ENCODE peak calls at places on chromosomes 11 and 22, in four cellular contexts. One of them, this sample, is unnamed.

GRCh38 chr11:118398797-118399564 is 2.4 kb upstream of the ATP5MG start:
- DNase-seq in K562: no peak
- DNase-seq in A549: no peak
- DNase-seq in uterus: no peak
- DNase-seq in this sample: no peak

GRCh38 chr11:118530683-118531596 is at the start of gene TMEM25:
- DNase-seq in K562: peak; percentile 93
- DNase-seq in A549: no peak
- DNase-seq in uterus: peak; percentile 61
- DNase-seq in this sample: no peak

GRCh38 chr22:20567993-20568417 is 60.6 kb downstream of the MED15 start:
- DNase-seq in K562: no peak
- DNase-seq in A549: peak; percentile 50
- DNase-seq in uterus: no peak
- DNase-seq in this sample: no peak

GRCh38 chr22:37827056-37827455 is 3.9 kb downstream of the GALR3 start:
- DNase-seq in K562: no peak
- DNase-seq in A549: no peak
- DNase-seq in uterus: peak; percentile 51
- DNase-seq in this sample: no peak

GRCh38 chr11:63406458-63406857 is 36.9 kb downstream of the SLC22A9 start:
- DNase-seq in K562: no peak
- DNase-seq in A549: no peak
- DNase-seq in uterus: no peak
- DNase-seq in this sample: no peak

GRCh38 chr11:16211407-16211806 is 144.9 kb downstream of the SOX6 start:
- DNase-seq in K562: no peak
- DNase-seq in A549: no peak
- DNase-seq in uterus: no peak
- DNase-seq in this sample: no peak

GRCh38 chr11:134560566-134561347 is 148.7 kb upstream of the B3GAT1 start:
- DNase-seq in K562: no peak
- DNase-seq in A549: no peak
- DNase-seq in uterus: no peak
- DNase-seq in this sample: no peak

GRCh38 chr11:59173080-59173963 is 1.4 kb downstream of the DTX4 start:
- DNase-seq in K562: no peak
- DNase-seq in A549: no peak
- DNase-seq in uterus: peak; percentile 38
- DNase-seq in this sample: no peak

GRCh38 chr22:49650336-49651241 is 177.1 kb downstream of the BRD1 start:
- DNase-seq in K562: no peak
- DNase-seq in A549: no peak
- DNase-seq in uterus: no peak
- DNase-seq in this sample: no peak

GRCh38 chr11:46382644-46383403 is 1.4 kb downstream of the MDK start:
- DNase-seq in K562: no peak
- DNase-seq in A549: peak; percentile 75
- DNase-seq in uterus: no peak
- DNase-seq in this sample: peak; percentile 97

GRCh38 chr22:24994070-24994763 is 41.7 kb downstream of the KIAA1671 start:
- DNase-seq in K562: no peak
- DNase-seq in A549: peak; percentile 52
- DNase-seq in uterus: no peak
- DNase-seq in this sample: peak; percentile 68

GRCh38 chr11:9735919-9736318 is 72.0 kb downstream of the SWAP70 start:
- DNase-seq in K562: no peak
- DNase-seq in A549: no peak
- DNase-seq in uterus: no peak
- DNase-seq in this sample: no peak

GRCh38 chr11:67408437-67409200 is 4.7 kb downstream of the TBC1D10C start:
- DNase-seq in K562: no peak
- DNase-seq in A549: no peak
- DNase-seq in uterus: no peak
- DNase-seq in this sample: no peak

GRCh38 chr11:114308689-114309089 is 12.5 kb downstream of the NNMT start:
- DNase-seq in K562: no peak
- DNase-seq in A549: no peak
- DNase-seq in uterus: peak; percentile 27
- DNase-seq in this sample: no peak

GRCh38 chr11:57230797-57231538 is 6.1 kb downstream of the APLNR start:
- DNase-seq in K562: no peak
- DNase-seq in A549: no peak
- DNase-seq in uterus: no peak
- DNase-seq in this sample: no peak

GRCh38 chr22:43477966-43478365 is 66.2 kb downstream of the MPPED1 start:
- DNase-seq in K562: no peak
- DNase-seq in A549: no peak
- DNase-seq in uterus: no peak
- DNase-seq in this sample: no peak

GRCh38 chr22:36334081-36334831 is 53.5 kb downstream of the MYH9 start:
- DNase-seq in K562: peak; percentile 68
- DNase-seq in A549: peak; percentile 54
- DNase-seq in uterus: no peak
- DNase-seq in this sample: no peak

GRCh38 chr22:50548046-50548912 is 2.6 kb downstream of the KLHDC7B start:
- DNase-seq in K562: no peak
- DNase-seq in A549: no peak
- DNase-seq in uterus: no peak
- DNase-seq in this sample: no peak

GRCh38 chr11:115222218-115222862 is 281.9 kb downstream of the CADM1 start:
- DNase-seq in K562: no peak
- DNase-seq in A549: peak; percentile 86
- DNase-seq in uterus: no peak
- DNase-seq in this sample: no peak

GRCh38 chr11:1130276-1131032 is 27.3 kb upstream of the MUC5AC start:
- DNase-seq in K562: no peak
- DNase-seq in A549: no peak
- DNase-seq in uterus: no peak
- DNase-seq in this sample: no peak

GRCh38 chr22:35514366-35514765 is 26.3 kb upstream of the RASD2 start:
- DNase-seq in K562: no peak
- DNase-seq in A549: no peak
- DNase-seq in uterus: no peak
- DNase-seq in this sample: no peak

GRCh38 chr11:92829121-92829520 is 140.3 kb upstream of the MTNR1B start:
- DNase-seq in K562: no peak
- DNase-seq in A549: no peak
- DNase-seq in uterus: no peak
- DNase-seq in this sample: no peak

GRCh38 chr11:28703371-28703770 is 595.2 kb downstream of the METTL15 start:
- DNase-seq in K562: no peak
- DNase-seq in A549: no peak
- DNase-seq in uterus: no peak
- DNase-seq in this sample: no peak

GRCh38 chr22:37696657-37697539 is at the start of gene TRIOBP:
- DNase-seq in K562: peak; percentile 88
- DNase-seq in A549: peak; percentile 87
- DNase-seq in uterus: peak; percentile 94
- DNase-seq in this sample: peak; percentile 59

GRCh38 chr11:9708544-9708943 is 44.7 kb downstream of the SWAP70 start:
- DNase-seq in K562: no peak
- DNase-seq in A549: no peak
- DNase-seq in uterus: no peak
- DNase-seq in this sample: no peak

GRCh38 chr11:112392860-112393259 is 132.2 kb upstream of the PLET1 start:
- DNase-seq in K562: no peak
- DNase-seq in A549: no peak
- DNase-seq in uterus: no peak
- DNase-seq in this sample: no peak

GRCh38 chr22:20422965-20423635 is 14.5 kb downstream of the SCARF2 start:
- DNase-seq in K562: no peak
- DNase-seq in A549: no peak
- DNase-seq in uterus: no peak
- DNase-seq in this sample: no peak

GRCh38 chr11:20612416-20612815 is 13.0 kb downstream of the SLC6A5 start:
- DNase-seq in K562: no peak
- DNase-seq in A549: no peak
- DNase-seq in uterus: no peak
- DNase-seq in this sample: no peak

GRCh38 chr11:127506647-127507046 is 506.1 kb upstream of the KIRREL3 start:
- DNase-seq in K562: no peak
- DNase-seq in A549: no peak
- DNase-seq in uterus: no peak
- DNase-seq in this sample: no peak
- TF ChIP-seq POLR2A in K562: no peak
- TF ChIP-seq POLR2A in A549: no peak
- TF ChIP-seq POLR2A in uterus: no peak
- TF ChIP-seq POLR2A in this sample: no peak

GRCh38 chr22:21642584-21643448 is 714 bp downstream of the SDF2L1 start:
- DNase-seq in K562: peak; percentile 97
- DNase-seq in A549: peak; percentile 66
- DNase-seq in uterus: no peak
- DNase-seq in this sample: no peak

GRCh38 chr22:21643533-21644357 is 1.6 kb downstream of the SDF2L1 start:
- DNase-seq in K562: peak; percentile 86
- DNase-seq in A549: no peak
- DNase-seq in uterus: no peak
- DNase-seq in this sample: no peak

GRCh38 chr22:21641417-21641794 is 696 bp upstream of the SDF2L1 start:
- DNase-seq in K562: peak; percentile 90
- DNase-seq in A549: peak; percentile 61
- DNase-seq in uterus: no peak
- DNase-seq in this sample: peak; percentile 47

GRCh38 chr22:21640810-21641209 is 1.3 kb upstream of the SDF2L1 start:
- DNase-seq in K562: no peak
- DNase-seq in A549: no peak
- DNase-seq in uterus: no peak
- DNase-seq in this sample: no peak

GRCh38 chr22:21641795-21642583 is at the start of gene SDF2L1:
- DNase-seq in K562: peak; percentile 100
- DNase-seq in A549: peak; percentile 97
- DNase-seq in uterus: peak; percentile 98
- DNase-seq in this sample: peak; percentile 95
- TF ChIP-seq POLR2A in K562: no peak
- TF ChIP-seq POLR2A in A549: peak; percentile 81
- TF ChIP-seq POLR2A in uterus: peak; percentile 60
- TF ChIP-seq POLR2A in this sample: peak; percentile 76

DNA sequence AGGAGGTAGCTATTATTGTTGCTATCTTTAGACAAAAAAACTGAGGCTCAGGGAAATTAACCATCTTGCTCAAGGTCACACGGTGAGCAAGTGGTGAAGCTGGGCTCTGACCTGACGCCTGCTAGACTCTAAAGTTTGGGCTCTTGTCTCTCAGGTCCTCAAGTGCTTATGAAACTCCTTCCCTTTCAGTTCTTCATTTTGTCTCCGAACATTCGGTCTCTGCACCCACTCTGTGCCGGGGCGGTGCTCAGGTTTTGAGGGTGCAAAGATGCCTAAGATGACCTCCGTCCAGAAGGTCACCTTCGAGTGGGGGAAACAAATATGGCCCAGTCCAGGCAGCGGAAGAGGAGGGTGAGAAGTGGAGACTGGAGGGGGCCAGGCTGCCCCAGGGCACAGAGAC is 16.0 kb downstream of the OVOL1 start:
- DNase-seq in K562: no peak
- DNase-seq in A549: no peak
- DNase-seq in uterus: no peak
- DNase-seq in this sample: no peak
- TF ChIP-seq POLR2A in K562: no peak
- TF ChIP-seq POLR2A in A549: no peak
- TF ChIP-seq POLR2A in uterus: no peak
- TF ChIP-seq POLR2A in this sample: no peak

GRCh38 chr11:72072348-72072747 is 8.0 kb downstream of the NUMA1 start:
- DNase-seq in K562: no peak
- DNase-seq in A549: peak; percentile 17
- DNase-seq in uterus: no peak
- DNase-seq in this sample: peak; percentile 41

GRCh38 chr11:72078477-72078876 is 1.9 kb downstream of the NUMA1 start:
- DNase-seq in K562: no peak
- DNase-seq in A549: no peak
- DNase-seq in uterus: no peak
- DNase-seq in this sample: no peak

GRCh38 chr11:72075756-72076155 is 4.6 kb downstream of the NUMA1 start:
- DNase-seq in K562: no peak
- DNase-seq in A549: no peak
- DNase-seq in uterus: no peak
- DNase-seq in this sample: no peak

GRCh38 chr11:72070486-72070885 is 9.9 kb downstream of the NUMA1 start:
- DNase-seq in K562: no peak
- DNase-seq in A549: no peak
- DNase-seq in uterus: no peak
- DNase-seq in this sample: no peak

DNA sequence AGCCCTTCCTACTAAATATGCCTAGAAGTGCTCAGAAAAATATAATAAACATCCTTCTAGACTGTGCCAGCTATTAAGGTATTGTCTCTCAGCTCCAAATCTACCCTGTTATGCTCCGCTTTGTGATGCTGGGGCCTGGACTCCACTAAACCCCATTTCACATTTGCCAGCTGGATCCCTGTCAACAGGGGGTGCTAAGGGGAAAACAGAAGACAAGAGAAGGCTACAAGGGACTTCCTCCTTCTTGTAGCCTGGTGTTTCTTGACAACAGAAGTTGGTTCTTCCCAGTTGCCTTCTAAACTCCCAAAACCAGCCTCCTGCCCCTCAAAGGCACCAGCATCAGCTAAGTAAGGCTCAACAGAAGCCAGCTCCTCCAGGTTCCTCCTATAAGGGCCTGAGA is 5.2 kb downstream of the NUMA1 start:
- DNase-seq in K562: no peak
- DNase-seq in A549: peak; percentile 35
- DNase-seq in uterus: no peak
- DNase-seq in this sample: no peak
- TF ChIP-seq POLR2A in K562: no peak
- TF ChIP-seq POLR2A in A549: no peak
- TF ChIP-seq POLR2A in uterus: no peak
- TF ChIP-seq POLR2A in this sample: no peak

DNA sequence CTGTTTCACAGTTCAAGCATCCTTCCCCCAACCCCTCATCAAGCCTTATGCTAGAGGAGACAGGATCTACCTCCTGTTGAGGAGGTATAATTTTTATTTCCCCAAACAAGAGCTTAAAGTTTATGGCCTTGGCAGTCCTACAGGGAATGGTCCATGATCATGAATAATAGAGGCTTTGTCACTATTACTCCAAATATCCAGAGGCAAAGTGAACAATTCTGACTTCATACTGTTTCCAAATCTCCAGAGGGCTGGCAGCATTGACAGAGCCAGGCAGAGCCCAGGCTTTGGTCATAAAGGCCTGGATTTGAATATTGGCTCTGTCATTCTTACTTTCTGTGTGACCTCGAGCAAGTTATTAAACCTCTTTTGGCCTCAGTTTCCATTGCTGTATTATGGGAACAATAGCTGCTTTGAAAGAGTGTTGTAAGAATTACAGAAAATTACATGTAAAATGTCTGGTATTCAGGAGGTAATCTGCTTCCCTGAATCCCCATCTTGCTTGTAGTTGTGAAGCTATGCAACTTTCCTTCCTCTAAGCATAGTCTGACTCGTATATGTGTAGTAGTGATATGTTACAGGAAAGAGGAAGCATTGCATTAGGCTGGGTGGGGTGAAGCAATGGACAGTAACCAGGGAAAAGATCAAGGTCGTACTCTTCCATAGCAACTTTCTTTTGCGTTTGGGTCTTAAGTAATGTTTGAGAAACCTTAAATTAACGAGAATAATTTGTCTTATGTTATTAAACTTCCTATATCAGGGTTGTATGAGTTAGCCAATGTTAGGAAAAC is 88.8 kb downstream of the CD44 start:
- DNase-seq in K562: no peak
- DNase-seq in A549: no peak
- DNase-seq in uterus: no peak
- DNase-seq in this sample: no peak
- TF ChIP-seq POLR2A in K562: no peak
- TF ChIP-seq POLR2A in A549: no peak
- TF ChIP-seq POLR2A in uterus: no peak
- TF ChIP-seq POLR2A in this sample: no peak